ENCODE peak calls at places on chromosome 9, in six cellular contexts. X, H, K, R, Z and Y are unnamed samples.
A peak's percentile ranks its signal among the peaks of the same experiment; 100 is the strongest.

GRCh38 chr9:98923724-98924123 is 20.0 kb upstream of the COL15A1 start:
- DNase-seq in X (no peak), H (no peak), K (no peak), R (no peak), Z (no peak), Y (no peak)

GRCh38 chr9:130933114-130934046 is 5.7 kb downstream of the FIBCD1 start:
- DNase-seq in X (no peak), H (no peak), K (no peak), R (no peak), Z (no peak), Y (peak; percentile 46)

GRCh38 chr9:87664153-87665060 is 61.5 kb upstream of the CTSL start:
- DNase-seq in X (no peak), H (no peak), K (no peak), R (no peak), Z (no peak), Y (no peak)

GRCh38 chr9:137426018-137426681 is 3.0 kb downstream of the NOXA1 start:
- DNase-seq in X (no peak), H (no peak), K (no peak), R (no peak), Z (no peak), Y (no peak)

GRCh38 chr9:93681316-93682154 is 105.2 kb downstream of the PHF2 start:
- DNase-seq in X (no peak), H (no peak), K (no peak), R (no peak), Z (peak; percentile 6), Y (no peak)

GRCh38 chr9:28999806-29000205 is 1426.5 kb upstream of the C9orf72 start:
- DNase-seq in X (no peak), H (no peak), K (no peak), R (no peak), Z (no peak), Y (no peak)

GRCh38 chr9:94720846-94721549 is 5.5 kb upstream of the AOPEP start:
- DNase-seq in X (no peak), H (no peak), K (no peak), R (no peak), Z (no peak), Y (no peak)

GRCh38 chr9:135850737-135851136 is 56.6 kb downstream of the CAMSAP1 start:
- DNase-seq in X (no peak), H (no peak), K (no peak), R (no peak), Z (no peak), Y (no peak)

GRCh38 chr9:19231126-19232035 is 888 bp downstream of the DENND4C start:
- DNase-seq in X (no peak), H (no peak), K (peak; percentile 34), R (no peak), Z (no peak), Y (peak; percentile 40)

GRCh38 chr9:128742401-128742800 is 18.5 kb upstream of the ZDHHC12 start:
- DNase-seq in X (no peak), H (no peak), K (no peak), R (no peak), Z (no peak), Y (no peak)

GRCh38 chr9:34994429-34995287 is 5.1 kb downstream of the DNAJB5 start:
- DNase-seq in X (no peak), H (no peak), K (no peak), R (no peak), Z (no peak), Y (peak; percentile 56)

GRCh38 chr9:81489048-81489447 is 200.3 kb downstream of the TLE1 start:
- DNase-seq in X (no peak), H (no peak), K (no peak), R (no peak), Z (no peak), Y (no peak)

GRCh38 chr9:6671416-6671815 is 25.9 kb upstream of the GLDC start:
- DNase-seq in X (no peak), H (no peak), K (no peak), R (no peak), Z (no peak), Y (no peak)